ENCODE peak calls at places on chromosomes 12 and 14, in seven cellular contexts. O is NCI-H510A; A is activated CD4-positive, alpha-beta T cell treated with anti-CD3 and anti-CD28 coated beads, Interleukin-2, amount 50 U/mL, for 4 hours; U is T-helper 2 cell; Z is activated T-helper 1 cell treated with anti-CD3 and anti-CD28 coated beads, Interleukin-12 subunit alpha, Interleukin-12 subunit beta, Interleukin-2, Interleukin-4 antibody, amounts not matched to agents 30 ng/mL and 10 ng/mL and 1 ng/mL, durations not matched to agents 14 hours and 24 hours and 36 hours; X is HFF-Myc; T is A172. I is an unnamed sample.

GRCh38 chr12:47281667-47282171 is 202.0 kb upstream of the AMIGO2 start:
- DNase-seq in X (no peak), O (no peak), U (no peak), A (no peak), T (no peak), Z (no peak), I (no peak)

GRCh38 chr12:132125736-132126135 is 18.4 kb downstream of the DDX51 start:
- DNase-seq in A (no peak), O (no peak), T (no peak), X (no peak), Z (no peak), U (no peak), I (no peak)

GRCh38 chr14:73786632-73786941 is 65.0 kb upstream of the PTGR2 start:
- DNase-seq in Z (no peak), O (no peak), X (no peak), T (no peak), A (no peak), U (no peak), I (no peak)

GRCh38 chr12:92759634-92760268 is 57.0 kb downstream of the PLEKHG7 start:
- DNase-seq in Z (no peak), O (no peak), A (no peak), X (peak), T (peak), U (no peak), I (no peak)

GRCh38 chr12:9083793-9084192 is 31.9 kb downstream of the A2M start:
- DNase-seq in Z (no peak), U (no peak), T (no peak), X (no peak), O (no peak), A (no peak), I (no peak)

GRCh38 chr12:105899589-105899988 is 239.2 kb downstream of the NUAK1 start:
- DNase-seq in O (no peak), X (no peak), T (no peak), A (no peak), U (no peak), Z (no peak), I (no peak)

GRCh38 chr14:44170099-44170498 is 337.0 kb downstream of the FSCB start:
- DNase-seq in X (no peak), U (no peak), Z (no peak), A (no peak), O (no peak), T (peak), I (no peak)

GRCh38 chr12:120186654-120187053 is 7.9 kb downstream of the GCN1 start:
- DNase-seq in U (no peak), X (no peak), O (no peak), A (no peak), Z (no peak), T (no peak), I (no peak)

GRCh38 chr14:59297070-59297766 is 108.8 kb downstream of the DAAM1 start:
- DNase-seq in X (no peak), A (no peak), U (no peak), O (no peak), T (no peak), Z (no peak), I (no peak)

GRCh38 chr12:31118831-31119530 is 45.3 kb downstream of the DDX11 start:
- DNase-seq in X (no peak), U (no peak), O (peak), Z (no peak), A (no peak), T (no peak), I (no peak)

GRCh38 chr12:58416211-58416610 is 474.8 kb downstream of the ATP23 start:
- DNase-seq in U (no peak), X (peak), A (no peak), T (peak), O (no peak), Z (no peak), I (no peak)

GRCh38 chr12:43337571-43338497 is 214.2 kb downstream of the ADAMTS20 start:
- DNase-seq in O (no peak), X (no peak), Z (no peak), A (no peak), T (no peak), U (no peak), I (no peak)

GRCh38 chr12:127241056-127241830 is 1025.7 kb upstream of the TMEM132C start:
- DNase-seq in Z (no peak), X (no peak), A (no peak), O (no peak), U (no peak), T (no peak), I (no peak)

GRCh38 chr12:12473223-12473622 is 89.4 kb downstream of the DUSP16 start:
- DNase-seq in A (no peak), O (no peak), Z (no peak), X (no peak), U (no peak), T (no peak), I (no peak)

GRCh38 chr12:103441437-103442186 is 54.2 kb downstream of the C12orf42 start:
- DNase-seq in A (no peak), X (no peak), U (no peak), Z (peak), T (no peak), O (no peak), I (no peak)

GRCh38 chr12:19654630-19655384 is 215.5 kb downstream of the AEBP2 start:
- DNase-seq in X (peak), U (no peak), Z (no peak), O (no peak), A (no peak), T (no peak), I (no peak)

GRCh38 chr12:93419388-93420034 is 22.2 kb downstream of the UBE2N start:
- DNase-seq in A (no peak), X (peak), Z (no peak), T (peak), O (no peak), U (no peak), I (peak)

I was measured in SHP77.